ENCODE peak calls at places on chromosomes 6 and 20, in eight cellular contexts. D, K, E, S, F, G, Z and X are unnamed samples.

GRCh38 chr6:25485820-25486559 is 166.0 kb upstream of the SCGN start:
- DNase-seq in F (no peak), S (peak), G (no peak), Z (no peak), K (no peak), D (no peak), E (no peak), X (no peak)

GRCh38 chr6:71491844-71492243 is 203.2 kb downstream of the OGFRL1 start:
- DNase-seq in Z (no peak), E (no peak), S (no peak), G (no peak), D (no peak), F (no peak), K (no peak), X (no peak)

GRCh38 chr6:112254921-112255320 is 554 bp upstream of the LAMA4 start:
- DNase-seq in E (no peak), F (no peak), D (no peak), S (no peak), G (no peak), K (no peak), Z (no peak), X (no peak)

GRCh38 chr6:55901765-55902164 is 26.4 kb upstream of the BMP5 start:
- DNase-seq in Z (no peak), S (no peak), E (no peak), F (no peak), K (no peak), G (no peak), D (no peak), X (no peak)

GRCh38 chr20:57868310-57868709 is 158.5 kb upstream of the PMEPA1 start:
- DNase-seq in G (no peak), S (no peak), K (no peak), Z (no peak), D (no peak), E (peak), F (no peak), X (no peak)

GRCh38 chr20:41654292-41654691 is 36.1 kb upstream of the CHD6 start:
- DNase-seq in E (no peak), D (no peak), Z (no peak), K (no peak), F (no peak), S (no peak), G (no peak), X (no peak)

GRCh38 chr6:97963148-97963680 is 680.2 kb upstream of the MMS22L start:
- DNase-seq in Z (no peak), G (no peak), F (no peak), K (no peak), D (no peak), E (no peak), S (no peak), X (peak)

GRCh38 chr20:8305449-8305978 is 173.4 kb downstream of the PLCB1 start:
- DNase-seq in S (peak), Z (peak), F (peak), E (peak), G (peak), K (peak), D (peak), X (peak)

GRCh38 chr20:34015401-34016335 is 22.0 kb downstream of the RALY start:
- DNase-seq in Z (no peak), E (no peak), K (no peak), F (no peak), G (peak), S (no peak), D (no peak), X (no peak)

GRCh38 chr6:62102387-62102786 is 183.6 kb downstream of the KHDRBS2 start:
- DNase-seq in G (no peak), E (no peak), K (no peak), D (no peak), F (no peak), Z (no peak), S (no peak), X (no peak)

GRCh38 chr6:105873799-105874198 is 212.3 kb upstream of the PRDM1 start:
- DNase-seq in D (no peak), Z (no peak), E (no peak), G (no peak), F (no peak), S (no peak), K (no peak), X (no peak)

DNA sequence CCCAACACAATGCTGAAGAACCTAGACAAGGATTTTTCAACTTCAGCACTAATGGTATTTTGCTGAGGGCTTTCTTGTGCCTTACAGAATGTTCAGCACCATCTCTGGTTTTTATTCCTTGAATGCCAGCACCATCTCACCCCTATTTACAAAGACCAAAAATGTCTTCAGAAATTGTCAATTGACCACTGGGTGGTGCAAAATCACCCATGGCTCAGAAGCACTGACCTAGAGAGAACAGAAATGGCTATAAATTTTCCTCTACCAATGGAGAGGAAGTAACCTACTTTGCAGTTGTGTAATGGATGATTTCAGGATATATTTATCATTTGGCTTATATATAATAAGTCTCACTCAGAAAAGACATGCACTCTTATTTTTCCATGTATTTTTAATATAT is 431.0 kb upstream of the IRAK1BP1 start:
- DNase-seq in G (no peak), D (peak), E (no peak), K (peak), S (peak), F (no peak), Z (peak), X (peak)
- TF ChIP-seq CTCF in G (no peak), D (peak), E (peak), K (peak), S (peak), F (peak), Z (peak), X (peak)

GRCh38 chr6:163406320-163406719 is 8.2 kb upstream of the QKI start:
- DNase-seq in F (no peak), G (no peak), S (no peak), K (no peak), Z (no peak), D (no peak), E (no peak), X (no peak)
- H3K9ac ChIP-seq in F (no peak), G (no peak), S (no peak), K (no peak), Z (no peak), D (no peak), E (no peak), X (no peak)

GRCh38 chr20:35305682-35306556 is 13.7 kb upstream of the FAM83C start:
- DNase-seq in E (no peak), Z (peak), S (peak), G (no peak), D (peak), F (no peak), K (no peak), X (peak)
- H3K27ac ChIP-seq in E (no peak), Z (no peak), S (peak), G (no peak), D (peak), F (no peak), K (no peak), X (peak)

DNA sequence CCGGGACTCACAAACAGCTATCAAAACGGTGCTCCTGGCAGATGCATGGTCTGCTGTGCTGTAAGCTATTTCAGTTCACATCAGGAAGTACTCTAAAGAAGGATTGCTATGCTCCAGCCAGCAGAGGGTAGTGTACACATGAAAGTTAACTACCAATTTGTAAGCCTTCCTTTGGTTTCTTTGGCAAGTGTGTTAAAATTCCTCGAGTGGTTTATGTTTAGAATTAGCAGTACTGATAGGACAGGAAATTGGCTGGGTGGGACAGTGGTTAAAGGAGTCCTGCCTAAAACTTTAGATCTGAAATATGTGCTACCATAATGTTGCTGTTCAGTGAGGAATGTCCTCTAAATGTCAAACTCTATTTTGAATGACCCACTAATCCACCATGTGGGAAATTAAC is 47.4 kb downstream of the TRMT11 start:
- DNase-seq in K (peak), F (no peak), S (peak), Z (peak), G (no peak), D (no peak), E (no peak), X (peak)
- TF ChIP-seq CTCF in K (peak), F (peak), S (peak), Z (peak), G (peak), D (peak), E (peak), X (peak)

DNA sequence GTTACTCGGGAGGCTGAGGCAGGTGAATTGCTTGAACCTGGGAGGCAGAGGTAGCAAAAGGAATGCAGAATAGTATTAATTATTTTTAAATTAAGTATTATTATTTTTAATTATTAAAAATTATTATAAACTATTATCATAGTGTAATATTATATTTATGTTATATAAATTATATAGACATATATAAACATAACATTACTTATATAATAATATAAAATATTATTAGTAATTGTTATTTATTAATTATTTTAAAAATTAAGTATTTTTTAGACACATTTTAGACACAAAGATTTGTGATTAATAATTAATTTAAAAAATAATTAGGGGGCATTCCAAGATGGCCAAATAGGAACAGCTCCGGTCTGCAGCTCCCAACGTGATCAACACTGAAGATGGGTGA is 31.7 kb upstream of the TGM3 start:
- DNase-seq in K (no peak), E (no peak), F (no peak), S (no peak), D (no peak), G (no peak), Z (no peak), X (no peak)
- H3K9ac ChIP-seq in K (no peak), E (no peak), F (no peak), S (no peak), D (no peak), G (no peak), Z (no peak), X (no peak)

GRCh38 chr20:47963022-47963421 is 177.7 kb upstream of the SULF2 start:
- DNase-seq in Z (no peak), D (no peak), S (no peak), F (no peak), K (no peak), E (no peak), G (no peak), X (no peak)
- H3K27ac ChIP-seq in Z (no peak), D (no peak), S (no peak), F (no peak), K (no peak), E (no peak), G (no peak), X (no peak)

GRCh38 chr20:52256465-52256864 is 64.9 kb upstream of the ZFP64 start:
- DNase-seq in K (no peak), G (no peak), F (no peak), S (no peak), D (no peak), Z (no peak), E (no peak), X (no peak)

GRCh38 chr20:52247548-52247947 is 56.0 kb upstream of the ZFP64 start:
- DNase-seq in Z (no peak), K (no peak), D (no peak), G (no peak), E (no peak), F (no peak), S (no peak), X (no peak)

GRCh38 chr20:52246366-52246765 is 54.8 kb upstream of the ZFP64 start:
- DNase-seq in S (no peak), K (no peak), F (no peak), G (no peak), Z (no peak), E (no peak), D (no peak), X (no peak)

GRCh38 chr20:52251137-52251700 is 59.6 kb upstream of the ZFP64 start:
- DNase-seq in K (no peak), F (no peak), S (no peak), E (no peak), Z (no peak), G (no peak), D (no peak), X (no peak)

GRCh38 chr20:52251827-52252226 is 60.2 kb upstream of the ZFP64 start:
- DNase-seq in S (no peak), K (no peak), G (no peak), D (no peak), F (no peak), Z (no peak), E (no peak), X (no peak)
- TF ChIP-seq CTCF in S (no peak), K (no peak), G (no peak), D (no peak), F (no peak), Z (no peak), E (no peak), X (no peak)

GRCh38 chr6:7546832-7547714 is 5.6 kb downstream of the DSP start:
- DNase-seq in D (no peak), F (no peak), Z (peak), S (no peak), G (no peak), K (no peak), E (no peak), X (peak)
- H3K9ac ChIP-seq in D (no peak), F (no peak), Z (no peak), S (no peak), G (no peak), K (no peak), E (no peak), X (no peak)

GRCh38 chr20:47335251-47336012 is 21.1 kb downstream of the ZMYND8 start:
- DNase-seq in S (no peak), D (no peak), F (no peak), G (no peak), Z (no peak), K (no peak), E (no peak), X (no peak)
- H3K27ac ChIP-seq in S (peak), D (peak), F (no peak), G (no peak), Z (peak), K (peak), E (no peak), X (peak)